ENCODE peak calls at places on chromosome 9, in six cellular contexts. Y is HCT116, O is fibroblast of lung, C is trophoblast cell, F is keratinocyte, D is IMR-90. S is an unnamed sample.

GRCh38 chr9:89623925-89624420 is 19.2 kb downstream of the GADD45G start:
- DNase-seq in F (no peak), D (no peak), O (no peak), Y (no peak), C (no peak), S (no peak)

GRCh38 chr9:16030513-16031185 is 477.8 kb downstream of the CCDC171 start:
- DNase-seq in O (peak), C (peak), F (peak), D (peak), Y (peak), S (no peak)

GRCh38 chr9:98329281-98329680 is 73.8 kb upstream of the TBC1D2 start:
- DNase-seq in D (no peak), C (no peak), Y (no peak), O (no peak), F (no peak), S (no peak)

GRCh38 chr9:97633859-97634485 is 351 bp downstream of the NCBP1 start:
- DNase-seq in D (peak), Y (no peak), C (no peak), O (no peak), F (no peak), S (peak)

GRCh38 chr9:37105169-37105750 is 15.1 kb upstream of the ZCCHC7 start:
- DNase-seq in Y (no peak), F (no peak), O (no peak), C (no peak), D (peak), S (no peak)

GRCh38 chr9:89670114-89670513 is 65.3 kb downstream of the GADD45G start:
- DNase-seq in D (no peak), C (no peak), Y (no peak), F (no peak), O (no peak), S (no peak)

GRCh38 chr9:89770779-89771178 is 166.0 kb downstream of the GADD45G start:
- DNase-seq in F (no peak), O (no peak), Y (no peak), C (no peak), D (no peak), S (no peak)

GRCh38 chr9:137678202-137678601 is 59.4 kb downstream of the EHMT1 start:
- DNase-seq in O (no peak), F (no peak), Y (no peak), D (no peak), C (no peak), S (no peak)

GRCh38 chr9:126049896-126050604 is 276.6 kb upstream of the MVB12B start:
- DNase-seq in O (no peak), F (no peak), D (no peak), Y (no peak), C (no peak), S (no peak)

GRCh38 chr9:84852902-84853301 is 183.4 kb downstream of the NTRK2 start:
- DNase-seq in O (no peak), F (no peak), D (no peak), Y (no peak), C (no peak), S (no peak)

GRCh38 chr9:126150411-126151030 is 176.1 kb upstream of the MVB12B start:
- DNase-seq in D (no peak), O (no peak), F (no peak), Y (no peak), C (no peak), S (no peak)

GRCh38 chr9:71692337-71692736 is 76.0 kb downstream of the CEMIP2 start:
- DNase-seq in F (no peak), Y (no peak), C (no peak), D (peak), O (peak), S (no peak)

GRCh38 chr9:126608551-126608950 is 5.2 kb upstream of the LMX1B start:
- DNase-seq in Y (no peak), O (no peak), C (no peak), F (no peak), D (no peak), S (no peak)

GRCh38 chr9:116791314-116791713 is 104.2 kb downstream of the TRIM32 start:
- DNase-seq in Y (no peak), O (no peak), F (no peak), C (no peak), D (peak), S (no peak)

GRCh38 chr9:69456201-69456600 is 131.2 kb downstream of the ENTREP1 start:
- DNase-seq in D (no peak), C (no peak), Y (no peak), O (no peak), F (no peak), S (no peak)

GRCh38 chr9:111644195-111644772 is 13.2 kb downstream of the DNAJC25 start:
- DNase-seq in F (no peak), Y (no peak), D (no peak), C (no peak), O (no peak), S (no peak)

GRCh38 chr9:100652850-100653249 is 75.0 kb downstream of the CAVIN4 start:
- DNase-seq in F (no peak), Y (no peak), C (no peak), O (peak), D (no peak), S (no peak)

GRCh38 chr9:4344946-4345345 is 45.1 kb upstream of the GLIS3 start:
- DNase-seq in F (peak), O (no peak), C (no peak), D (no peak), Y (no peak), S (no peak)

GRCh38 chr9:106726070-106726815 is 136.7 kb upstream of the ZNF462 start:
- DNase-seq in O (no peak), F (no peak), C (no peak), D (no peak), Y (no peak), S (no peak)

GRCh38 chr9:126327016-126327749 is 554 bp downstream of the MVB12B start:
- DNase-seq in Y (no peak), F (no peak), C (no peak), D (no peak), O (no peak), S (no peak)

GRCh38 chr9:79264511-79265448 is 307.0 kb upstream of the TLE4 start:
- DNase-seq in Y (no peak), F (no peak), D (no peak), C (no peak), O (peak), S (no peak)
- H2AFZ ChIP-seq in Y (no peak), F (no peak), D (peak), C (no peak), O (no peak), S (no peak)

DNA sequence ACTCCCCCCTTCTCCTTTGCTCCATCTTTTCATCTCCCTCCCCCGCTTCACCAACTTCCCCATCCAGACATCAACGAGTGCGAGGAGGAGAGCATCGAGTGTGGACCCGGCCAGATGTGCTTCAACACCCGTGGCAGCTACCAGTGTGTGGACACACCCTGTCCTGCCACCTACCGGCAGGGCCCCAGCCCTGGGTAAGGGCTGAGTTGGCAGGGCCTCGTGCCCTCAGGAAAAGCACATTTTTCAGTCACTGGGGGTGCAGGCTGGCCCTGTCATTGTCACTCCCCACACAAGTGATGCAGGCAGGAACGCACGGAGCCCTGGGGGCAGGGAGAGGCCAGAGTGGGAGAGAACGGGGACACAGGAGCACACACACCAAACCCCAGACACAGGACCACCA is 12.4 kb upstream of the ASS1 start:
- DNase-seq in Y (no peak), F (no peak), D (no peak), C (peak), O (no peak), S (no peak)
- H3K27ac ChIP-seq in Y (no peak), F (no peak), D (no peak), C (no peak), O (no peak), S (no peak)

DNA sequence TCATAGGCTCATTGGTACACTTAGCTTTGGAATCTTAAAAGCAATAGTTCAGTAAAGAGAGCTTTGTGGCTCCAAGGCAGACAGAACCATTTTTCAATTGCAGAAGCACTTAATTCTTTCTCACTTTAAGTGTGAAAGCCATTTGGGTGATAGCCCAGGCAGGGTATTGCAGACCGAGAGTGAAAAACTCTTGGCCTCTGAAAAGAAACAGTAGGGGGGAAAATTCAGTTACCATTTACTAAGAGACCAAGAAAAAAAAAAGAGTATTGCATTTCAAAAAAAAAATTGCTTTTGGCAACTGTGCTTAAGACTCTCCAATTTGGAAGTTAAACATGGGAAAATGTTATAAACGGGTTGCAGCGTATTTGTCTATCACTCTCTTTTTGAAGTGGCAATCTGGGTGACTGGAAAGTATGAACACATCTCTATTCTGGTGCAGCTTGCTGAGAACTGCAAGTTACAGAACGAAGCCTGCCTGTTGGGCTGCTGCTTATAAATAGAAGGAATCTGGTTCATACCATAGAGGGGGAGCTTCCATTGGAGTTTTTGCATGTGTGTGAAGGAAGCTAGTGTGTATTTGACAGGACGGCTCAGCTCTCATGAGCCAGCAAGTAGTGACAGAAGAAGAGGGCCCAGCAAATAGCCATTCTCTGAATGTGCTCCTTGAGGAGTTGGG is 170.5 kb downstream of the TLE4 start:
- DNase-seq in D (no peak), Y (no peak), C (no peak), O (peak), F (no peak), S (no peak)
- H2AFZ ChIP-seq in D (no peak), Y (no peak), C (no peak), O (no peak), F (no peak), S (no peak)

GRCh38 chr9:95507456-95508241 is 9.1 kb downstream of the PTCH1 start:
- DNase-seq in D (peak), F (no peak), C (peak), O (peak), Y (peak), S (peak)
- H3K27ac ChIP-seq in D (peak), F (peak), C (peak), O (peak), Y (peak), S (no peak)

DNA sequence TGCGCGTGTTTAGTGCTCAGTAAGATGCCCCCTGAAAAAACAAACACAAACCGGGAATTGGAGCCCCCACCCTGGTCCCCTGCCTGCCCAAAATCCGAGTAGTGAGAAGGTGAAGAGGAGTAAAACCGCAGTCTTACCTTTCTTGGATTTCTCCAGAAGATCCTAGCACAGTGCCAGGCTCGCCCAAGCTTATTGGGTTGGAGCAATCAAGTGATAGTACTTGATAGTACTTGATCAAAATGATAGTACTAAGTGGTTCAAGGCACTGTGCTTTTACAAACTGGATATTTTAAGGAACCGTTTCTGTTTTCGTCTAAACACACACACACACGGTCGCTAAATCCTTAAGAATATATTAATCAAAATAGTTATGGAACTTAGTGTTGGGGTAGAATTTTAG is 2.8 kb upstream of the TRAF1 start:
- DNase-seq in O (no peak), D (no peak), C (no peak), Y (no peak), F (no peak), S (no peak)
- H2AFZ ChIP-seq in O (peak), D (peak), C (peak), Y (peak), F (peak), S (no peak)

GRCh38 chr9:120521101-120521500 is 58.9 kb downstream of the CDK5RAP2 start:
- DNase-seq in Y (no peak), C (no peak), O (no peak), D (no peak), F (no peak), S (no peak)
- H3K27ac ChIP-seq in Y (no peak), C (no peak), O (no peak), D (no peak), F (no peak), S (no peak)

GRCh38 chr9:14546693-14547092 is 146.5 kb downstream of the ZDHHC21 start:
- DNase-seq in O (no peak), Y (no peak), C (no peak), D (no peak), F (no peak), S (no peak)

GRCh38 chr9:14538529-14538928 is 154.7 kb downstream of the ZDHHC21 start:
- DNase-seq in C (peak), Y (no peak), D (no peak), F (no peak), O (no peak), S (no peak)

GRCh38 chr9:14547245-14548060 is 145.8 kb downstream of the ZDHHC21 start:
- DNase-seq in D (no peak), O (no peak), F (no peak), C (no peak), Y (no peak), S (no peak)

DNA sequence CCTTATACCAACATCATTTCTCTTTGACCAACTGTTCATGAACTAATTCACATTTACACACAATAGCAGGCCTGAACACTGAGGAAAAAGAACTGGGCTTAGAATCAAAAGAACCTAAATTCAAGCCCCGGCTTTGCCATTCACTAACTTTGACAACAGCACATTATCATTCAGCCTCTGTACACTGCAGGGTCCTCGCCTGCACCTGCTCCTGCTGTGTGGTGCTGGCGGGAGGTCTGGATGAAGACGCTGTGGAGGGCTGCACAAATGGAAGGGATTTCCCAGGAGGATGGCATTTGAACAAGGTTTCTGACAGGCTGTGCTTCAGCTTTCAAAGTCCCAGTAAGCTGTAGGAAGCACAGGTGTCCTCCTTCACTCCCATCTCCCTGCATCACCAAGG is 151.2 kb downstream of the ZDHHC21 start:
- DNase-seq in Y (no peak), O (no peak), D (no peak), F (no peak), C (no peak), S (no peak)
- H2AFZ ChIP-seq in Y (no peak), O (no peak), D (no peak), F (no peak), C (no peak), S (no peak)

GRCh38 chr9:19387317-19387716 is 7.3 kb upstream of the RPS6 start:
- DNase-seq in C (no peak), O (no peak), Y (no peak), D (no peak), F (no peak), S (no peak)

GRCh38 chr9:19381656-19382055 is 1.6 kb upstream of the RPS6 start:
- DNase-seq in C (no peak), D (no peak), Y (no peak), O (no peak), F (no peak), S (no peak)

GRCh38 chr9:19386469-19387044 is 6.5 kb upstream of the RPS6 start:
- DNase-seq in Y (no peak), D (no peak), O (no peak), C (no peak), F (no peak), S (no peak)
- H3K27ac ChIP-seq in Y (no peak), D (no peak), O (no peak), C (no peak), F (no peak), S (no peak)

GRCh38 chr9:35646583-35647265 is 4.0 kb downstream of the SIT1 start:
- DNase-seq in F (no peak), Y (peak), D (peak), O (peak), C (peak), S (peak)

GRCh38 chr9:35652829-35653209 is 2.1 kb upstream of the SIT1 start:
- DNase-seq in D (no peak), F (no peak), Y (no peak), C (peak), O (no peak), S (no peak)

GRCh38 chr9:35651964-35652828 is 1.5 kb upstream of the SIT1 start:
- DNase-seq in F (no peak), C (peak), D (peak), O (no peak), Y (no peak), S (no peak)

GRCh38 chr9:35650341-35651158 is at the start of gene SIT1:
- DNase-seq in D (no peak), O (no peak), Y (no peak), F (no peak), C (no peak), S (peak)

GRCh38 chr9:35649431-35650340 is 1.0 kb downstream of the SIT1 start:
- DNase-seq in D (no peak), Y (no peak), O (no peak), F (no peak), C (no peak), S (peak)
- H2AFZ ChIP-seq in D (peak), Y (no peak), O (peak), F (peak), C (no peak), S (peak)

GRCh38 chr9:87140605-87141109 is 193.4 kb upstream of the GAS1 start:
- DNase-seq in D (no peak), O (no peak), F (no peak), Y (no peak), C (no peak), S (no peak)
- H3K27ac ChIP-seq in D (no peak), O (no peak), F (no peak), Y (no peak), C (no peak), S (no peak)